ENCODE peak calls at places on chromosomes 13 and 19, in four cellular contexts. One of them, this sample, is unnamed.

GRCh38 chr19:12779162-12779993 is 4.0 kb upstream of the HOOK2 start:
- DNase-seq in LoVo: no peak
- DNase-seq in stimulated activated CD4-positive, alpha-beta T cell treated with anti-CD3 and anti-CD28 coated beads, Interleukin-4, amount 100 ng/mL, for 24 hours: no peak
- DNase-seq in nephron progenitor cell: no peak
- DNase-seq in this sample: no peak

GRCh38 chr13:97222934-97223710 is 989 bp downstream of the MBNL2 start:
- DNase-seq in nephron progenitor cell: no peak
- DNase-seq in LoVo: no peak
- DNase-seq in stimulated activated CD4-positive, alpha-beta T cell treated with anti-CD3 and anti-CD28 coated beads, Interleukin-4, amount 100 ng/mL, for 24 hours: no peak
- DNase-seq in this sample: no peak

GRCh38 chr19:18469245-18470107 is 31.5 kb upstream of the ISYNA1 start:
- DNase-seq in nephron progenitor cell: peak
- DNase-seq in LoVo: no peak
- DNase-seq in stimulated activated CD4-positive, alpha-beta T cell treated with anti-CD3 and anti-CD28 coated beads, Interleukin-4, amount 100 ng/mL, for 24 hours: peak
- DNase-seq in this sample: peak

GRCh38 chr13:113759525-113760137 is 605 bp downstream of the TMEM255B start:
- DNase-seq in LoVo: no peak
- DNase-seq in nephron progenitor cell: peak
- DNase-seq in stimulated activated CD4-positive, alpha-beta T cell treated with anti-CD3 and anti-CD28 coated beads, Interleukin-4, amount 100 ng/mL, for 24 hours: no peak
- DNase-seq in this sample: no peak

GRCh38 chr19:19342086-19343015 is 21.7 kb downstream of the MAU2 start:
- DNase-seq in stimulated activated CD4-positive, alpha-beta T cell treated with anti-CD3 and anti-CD28 coated beads, Interleukin-4, amount 100 ng/mL, for 24 hours: no peak
- DNase-seq in nephron progenitor cell: peak
- DNase-seq in LoVo: peak
- DNase-seq in this sample: peak

GRCh38 chr19:369876-370275 is 25.3 kb upstream of the MIER2 start:
- DNase-seq in nephron progenitor cell: no peak
- DNase-seq in stimulated activated CD4-positive, alpha-beta T cell treated with anti-CD3 and anti-CD28 coated beads, Interleukin-4, amount 100 ng/mL, for 24 hours: no peak
- DNase-seq in LoVo: no peak
- DNase-seq in this sample: no peak

GRCh38 chr13:32940601-32941000 is 75.6 kb upstream of the KL start:
- DNase-seq in stimulated activated CD4-positive, alpha-beta T cell treated with anti-CD3 and anti-CD28 coated beads, Interleukin-4, amount 100 ng/mL, for 24 hours: no peak
- DNase-seq in nephron progenitor cell: no peak
- DNase-seq in LoVo: no peak
- DNase-seq in this sample: no peak

GRCh38 chr19:406999-407491 is 1.9 kb downstream of the C2CD4C start:
- DNase-seq in stimulated activated CD4-positive, alpha-beta T cell treated with anti-CD3 and anti-CD28 coated beads, Interleukin-4, amount 100 ng/mL, for 24 hours: no peak
- DNase-seq in nephron progenitor cell: no peak
- DNase-seq in LoVo: no peak
- DNase-seq in this sample: peak

GRCh38 chr19:1482361-1483066 is 3.5 kb upstream of the C19orf25 start:
- DNase-seq in nephron progenitor cell: no peak
- DNase-seq in LoVo: no peak
- DNase-seq in stimulated activated CD4-positive, alpha-beta T cell treated with anti-CD3 and anti-CD28 coated beads, Interleukin-4, amount 100 ng/mL, for 24 hours: no peak
- DNase-seq in this sample: no peak

GRCh38 chr19:55626350-55626749 is 2.0 kb upstream of the ZNF784 start:
- DNase-seq in stimulated activated CD4-positive, alpha-beta T cell treated with anti-CD3 and anti-CD28 coated beads, Interleukin-4, amount 100 ng/mL, for 24 hours: peak
- DNase-seq in nephron progenitor cell: no peak
- DNase-seq in LoVo: no peak
- DNase-seq in this sample: no peak

GRCh38 chr13:51315658-51316057 is 23.8 kb upstream of the SERPINE3 start:
- DNase-seq in stimulated activated CD4-positive, alpha-beta T cell treated with anti-CD3 and anti-CD28 coated beads, Interleukin-4, amount 100 ng/mL, for 24 hours: no peak
- DNase-seq in nephron progenitor cell: no peak
- DNase-seq in LoVo: no peak
- DNase-seq in this sample: no peak

GRCh38 chr13:107234315-107234714 is 666.4 kb upstream of the ARGLU1 start:
- DNase-seq in LoVo: no peak
- DNase-seq in stimulated activated CD4-positive, alpha-beta T cell treated with anti-CD3 and anti-CD28 coated beads, Interleukin-4, amount 100 ng/mL, for 24 hours: no peak
- DNase-seq in nephron progenitor cell: no peak
- DNase-seq in this sample: no peak

GRCh38 chr19:49896863-49897621 is at the start of gene IL4I1:
- DNase-seq in nephron progenitor cell: no peak
- DNase-seq in LoVo: no peak
- DNase-seq in stimulated activated CD4-positive, alpha-beta T cell treated with anti-CD3 and anti-CD28 coated beads, Interleukin-4, amount 100 ng/mL, for 24 hours: peak
- DNase-seq in this sample: no peak

GRCh38 chr19:30314805-30315155 is 57.4 kb upstream of the ZNF536 start:
- DNase-seq in LoVo: no peak
- DNase-seq in nephron progenitor cell: no peak
- DNase-seq in stimulated activated CD4-positive, alpha-beta T cell treated with anti-CD3 and anti-CD28 coated beads, Interleukin-4, amount 100 ng/mL, for 24 hours: no peak
- DNase-seq in this sample: no peak

GRCh38 chr19:34171539-34171876 is 796 bp upstream of the LSM14A start:
- DNase-seq in nephron progenitor cell: no peak
- DNase-seq in stimulated activated CD4-positive, alpha-beta T cell treated with anti-CD3 and anti-CD28 coated beads, Interleukin-4, amount 100 ng/mL, for 24 hours: peak
- DNase-seq in LoVo: peak
- DNase-seq in this sample: no peak

GRCh38 chr19:5128251-5128931 is 159.5 kb downstream of the KDM4B start:
- DNase-seq in nephron progenitor cell: peak
- DNase-seq in LoVo: no peak
- DNase-seq in stimulated activated CD4-positive, alpha-beta T cell treated with anti-CD3 and anti-CD28 coated beads, Interleukin-4, amount 100 ng/mL, for 24 hours: no peak
- DNase-seq in this sample: no peak

GRCh38 chr19:50377051-50377441 is 789 bp downstream of the NR1H2 start:
- DNase-seq in stimulated activated CD4-positive, alpha-beta T cell treated with anti-CD3 and anti-CD28 coated beads, Interleukin-4, amount 100 ng/mL, for 24 hours: peak
- DNase-seq in nephron progenitor cell: peak
- DNase-seq in LoVo: no peak
- DNase-seq in this sample: no peak

GRCh38 chr13:59690857-59691500 is 472.7 kb downstream of the DIAPH3 start:
- DNase-seq in nephron progenitor cell: no peak
- DNase-seq in stimulated activated CD4-positive, alpha-beta T cell treated with anti-CD3 and anti-CD28 coated beads, Interleukin-4, amount 100 ng/mL, for 24 hours: no peak
- DNase-seq in LoVo: no peak
- DNase-seq in this sample: no peak

GRCh38 chr13:73835138-73835721 is 299.0 kb downstream of the KLF12 start:
- DNase-seq in stimulated activated CD4-positive, alpha-beta T cell treated with anti-CD3 and anti-CD28 coated beads, Interleukin-4, amount 100 ng/mL, for 24 hours: no peak
- DNase-seq in LoVo: peak
- DNase-seq in nephron progenitor cell: peak
- DNase-seq in this sample: no peak

GRCh38 chr19:36093687-36094086 is 17.3 kb upstream of the OVOL3 start:
- DNase-seq in nephron progenitor cell: no peak
- DNase-seq in LoVo: no peak
- DNase-seq in stimulated activated CD4-positive, alpha-beta T cell treated with anti-CD3 and anti-CD28 coated beads, Interleukin-4, amount 100 ng/mL, for 24 hours: no peak
- DNase-seq in this sample: no peak

GRCh38 chr19:17624314-17624991 is 63.7 kb downstream of the UNC13A start:
- DNase-seq in LoVo: no peak
- DNase-seq in stimulated activated CD4-positive, alpha-beta T cell treated with anti-CD3 and anti-CD28 coated beads, Interleukin-4, amount 100 ng/mL, for 24 hours: no peak
- DNase-seq in nephron progenitor cell: no peak
- DNase-seq in this sample: no peak

GRCh38 chr13:43815204-43815603 is 28.4 kb upstream of the ENOX1 start:
- DNase-seq in LoVo: no peak
- DNase-seq in nephron progenitor cell: no peak
- DNase-seq in stimulated activated CD4-positive, alpha-beta T cell treated with anti-CD3 and anti-CD28 coated beads, Interleukin-4, amount 100 ng/mL, for 24 hours: no peak
- DNase-seq in this sample: no peak

GRCh38 chr19:47176627-47177090 is 46.0 kb downstream of the SAE1 start:
- DNase-seq in LoVo: no peak
- DNase-seq in stimulated activated CD4-positive, alpha-beta T cell treated with anti-CD3 and anti-CD28 coated beads, Interleukin-4, amount 100 ng/mL, for 24 hours: peak
- DNase-seq in nephron progenitor cell: no peak
- DNase-seq in this sample: no peak

GRCh38 chr19:4206818-4207484 is 22.4 kb upstream of the EBI3 start:
- DNase-seq in LoVo: no peak
- DNase-seq in stimulated activated CD4-positive, alpha-beta T cell treated with anti-CD3 and anti-CD28 coated beads, Interleukin-4, amount 100 ng/mL, for 24 hours: no peak
- DNase-seq in nephron progenitor cell: no peak
- DNase-seq in this sample: no peak

GRCh38 chr13:97895383-97895782 is 58.1 kb upstream of the IPO5 start:
- DNase-seq in nephron progenitor cell: no peak
- DNase-seq in stimulated activated CD4-positive, alpha-beta T cell treated with anti-CD3 and anti-CD28 coated beads, Interleukin-4, amount 100 ng/mL, for 24 hours: no peak
- DNase-seq in LoVo: no peak
- DNase-seq in this sample: no peak

GRCh38 chr13:98977568-98978270 is at the start of gene DOCK9:
- DNase-seq in LoVo: no peak
- DNase-seq in nephron progenitor cell: peak
- DNase-seq in stimulated activated CD4-positive, alpha-beta T cell treated with anti-CD3 and anti-CD28 coated beads, Interleukin-4, amount 100 ng/mL, for 24 hours: no peak
- DNase-seq in this sample: peak